ENCODE peak calls at places on chromosomes 11 and 22, in nine cellular contexts. A is transverse colon, G is cardiac muscle cell, W is small intestine, D is right lobe of liver, K is heart left ventricle, Y is thoracic aorta, C is coronary artery, N is right atrium auricular region. V is an unnamed sample.
A peak's percentile ranks its signal among the peaks of the same experiment; 100 is the strongest.

GRCh38 chr22:48665286-48666010 is 1162.2 kb downstream of the BRD1 start:
- DNase-seq in N (no peak), W (no peak), D (no peak), K (no peak), G (no peak), A (no peak), C (no peak), Y (no peak), V (no peak)

GRCh38 chr11:43410394-43410793 is 51.7 kb downstream of the TTC17 start:
- DNase-seq in D (no peak), G (no peak), W (peak; percentile 97), C (no peak), A (peak; percentile 29), N (no peak), K (no peak), Y (no peak), V (no peak)

GRCh38 chr11:134802116-134802515 is 390.1 kb upstream of the B3GAT1 start:
- DNase-seq in D (no peak), N (no peak), C (no peak), K (no peak), A (no peak), W (no peak), Y (no peak), G (no peak), V (no peak)

GRCh38 chr11:71191201-71191600 is 61.2 kb downstream of the SHANK2 start:
- DNase-seq in W (no peak), A (no peak), K (no peak), D (no peak), G (no peak), N (no peak), Y (no peak), C (no peak), V (no peak)

GRCh38 chr11:94885581-94885980 is 87.8 kb downstream of the CWC15 start:
- DNase-seq in Y (no peak), W (no peak), K (no peak), A (no peak), D (no peak), G (peak; percentile 19), C (no peak), N (no peak), V (no peak)

GRCh38 chr22:22139364-22139763 is 105.2 kb upstream of the VPREB1 start:
- DNase-seq in D (no peak), Y (no peak), G (no peak), K (no peak), W (no peak), C (no peak), A (no peak), N (no peak), V (no peak)

GRCh38 chr11:128726464-128727139 is 32.7 kb downstream of the FLI1 start:
- DNase-seq in N (peak; percentile 67), G (no peak), C (no peak), W (no peak), K (no peak), D (no peak), Y (no peak), A (peak; percentile 59), V (no peak)

GRCh38 chr11:6658647-6659046 is 3.0 kb upstream of the DCHS1 start:
- DNase-seq in K (no peak), A (no peak), D (no peak), Y (no peak), W (no peak), G (no peak), N (no peak), C (no peak), V (no peak)

GRCh38 chr22:43213066-43213465 is 26.1 kb upstream of the TTLL12 start:
- DNase-seq in K (no peak), D (no peak), C (no peak), G (peak; percentile 19), Y (no peak), A (no peak), W (no peak), N (no peak), V (no peak)

GRCh38 chr11:23423656-23424055 is 563.4 kb upstream of the CCDC179 start:
- DNase-seq in G (no peak), K (no peak), A (no peak), N (no peak), D (no peak), W (no peak), Y (no peak), C (no peak), V (no peak)

GRCh38 chr11:65279713-65280459 is 18.1 kb downstream of the POLA2 start:
- DNase-seq in N (peak; percentile 80), A (no peak), K (peak; percentile 87), Y (peak; percentile 56), W (peak; percentile 60), G (peak; percentile 92), C (peak; percentile 78), D (no peak), V (no peak)

GRCh38 chr11:113557926-113558325 is 82.7 kb upstream of the DRD2 start:
- DNase-seq in C (no peak), Y (no peak), N (no peak), A (no peak), D (no peak), G (no peak), W (no peak), K (no peak), V (no peak)

GRCh38 chr22:48898524-48899377 is 928.9 kb downstream of the BRD1 start:
- DNase-seq in A (no peak), Y (no peak), G (no peak), K (no peak), W (no peak), C (peak; percentile 55), D (no peak), N (peak; percentile 26), V (no peak)

GRCh38 chr11:44765676-44766075 is 38.9 kb downstream of the TSPAN18 start:
- DNase-seq in D (no peak), A (no peak), W (no peak), Y (no peak), N (no peak), C (no peak), K (no peak), G (no peak), V (no peak)
- H3K27ac ChIP-seq in D (no peak overlapping the region), A (peak overlapping the region; percentile 83), W (no peak overlapping the region), Y (peak overlapping the region; percentile 26), N (peak overlapping the region; percentile 83), C (peak overlapping the region; percentile 83), K (peak overlapping the region; percentile 96), G (peak overlapping the region; percentile 94), V (no peak overlapping the region)

GRCh38 chr11:12112150-12112520 is 1.7 kb downstream of the MICAL2 start:
- DNase-seq in C (no peak), W (no peak), N (no peak), G (no peak), D (no peak), K (no peak), A (no peak), Y (no peak), V (no peak)

GRCh38 chr11:12111482-12112149 is 1.2 kb downstream of the MICAL2 start:
- DNase-seq in N (no peak), C (no peak), A (no peak), K (no peak), G (no peak), D (no peak), Y (no peak), W (no peak), V (no peak)

GRCh38 chr11:12110201-12110713 is at the start of gene MICAL2:
- DNase-seq in K (peak; percentile 92), G (peak; percentile 93), N (peak; percentile 85), C (peak; percentile 93), A (peak; percentile 94), W (peak; percentile 94), Y (peak; percentile 60), D (peak; percentile 94), V (peak; percentile 94)

GRCh38 chr11:12109591-12110196 is 696 bp upstream of the MICAL2 start:
- DNase-seq in W (peak; percentile 56), D (no peak), A (no peak), C (no peak), K (no peak), G (no peak), N (no peak), Y (no peak), V (no peak)

DNA sequence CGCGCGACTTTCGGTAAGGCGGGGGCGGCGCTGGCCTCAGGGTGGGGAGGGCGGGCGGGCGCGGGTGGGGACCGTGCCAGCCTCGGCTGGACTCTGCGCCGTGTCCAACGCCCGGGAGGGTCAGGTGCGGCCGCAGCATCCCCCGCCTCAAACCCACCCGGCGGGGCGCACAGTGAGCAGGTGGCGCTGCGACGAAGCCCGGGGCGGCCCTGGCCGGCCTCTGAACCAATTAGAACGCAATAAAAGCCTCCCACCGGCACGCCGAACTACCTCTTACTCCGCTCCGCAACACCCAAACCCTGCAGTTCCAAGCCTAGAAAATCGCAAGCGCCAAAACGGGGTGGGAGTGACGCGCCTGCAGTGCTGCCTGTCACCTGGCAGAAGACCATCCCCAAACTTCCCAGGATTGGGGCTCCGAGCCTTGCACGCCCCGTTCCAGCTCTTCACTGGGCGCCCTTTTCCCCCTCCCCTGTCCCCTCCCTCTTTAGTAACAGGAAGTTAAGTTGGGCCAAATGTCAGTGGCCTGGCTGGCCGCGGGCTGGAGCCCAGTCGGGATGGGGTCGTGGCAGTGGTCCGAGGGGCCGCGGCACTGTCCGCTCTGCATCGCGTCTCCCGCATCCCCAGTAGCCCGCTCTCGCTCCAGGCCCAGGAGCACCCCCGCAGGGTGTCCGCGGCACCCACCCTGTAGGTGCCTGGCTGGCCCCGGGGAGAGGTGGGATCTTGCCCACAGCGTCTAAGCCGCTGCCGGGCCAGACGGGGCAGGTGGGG is 508 bp downstream of the MICAL2 start:
- DNase-seq in D (peak; percentile 58), K (peak; percentile 52), N (no peak), G (no peak), C (peak; percentile 84), Y (no peak), W (peak; percentile 46), A (peak; percentile 44), V (peak; percentile 25)
- H3K27ac ChIP-seq in D (peak overlapping the region; percentile 82), K (peak overlapping the region; percentile 84), N (peak overlapping the region; percentile 89), G (peak overlapping the region; percentile 81), C (peak overlapping the region; percentile 99), Y (peak overlapping the region; percentile 97), W (peak overlapping the region; percentile 75), A (peak overlapping the region; percentile 94), V (peak overlapping the region; percentile 46)

DNA sequence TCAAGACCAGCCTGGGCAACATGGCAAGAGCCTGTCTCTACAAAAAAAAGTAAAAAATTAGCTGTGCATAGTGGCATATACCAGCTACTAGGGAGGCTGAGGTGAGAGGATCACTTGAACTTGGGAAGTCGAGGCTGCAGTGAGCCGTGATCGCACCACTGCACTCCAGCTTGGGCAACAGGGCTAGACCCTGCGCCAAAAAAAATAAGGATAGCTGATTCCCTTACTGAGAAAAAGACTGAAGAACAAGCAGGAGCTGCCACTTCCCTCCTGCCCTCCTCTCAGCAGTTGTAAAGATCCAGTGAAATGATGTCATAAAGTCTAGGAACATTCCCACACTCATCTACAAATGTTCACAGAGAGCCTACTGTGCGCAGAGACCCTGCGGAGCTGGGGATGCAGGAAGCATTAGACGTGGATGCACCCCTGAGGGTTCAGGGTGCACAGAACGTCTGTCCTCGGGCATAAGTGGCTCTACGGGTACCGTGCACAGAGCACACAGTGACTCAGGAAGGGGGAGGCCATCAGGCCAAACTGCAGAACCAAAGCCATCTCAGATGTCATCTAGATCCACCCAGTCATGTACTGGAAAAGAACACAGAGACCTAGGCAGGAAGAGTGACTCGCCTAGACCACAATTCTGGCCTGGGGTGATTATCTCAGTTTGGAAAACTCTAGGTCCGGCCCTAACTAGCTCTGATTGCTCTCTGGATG is 11.7 kb downstream of the SEC14L2 start:
- DNase-seq in D (no peak), Y (no peak), A (no peak), G (no peak), C (no peak), N (no peak), K (no peak), W (no peak), V (no peak)
- H3K27ac ChIP-seq in D (no peak overlapping the region), Y (no peak overlapping the region), A (no peak overlapping the region), G (no peak overlapping the region), C (no peak overlapping the region), N (no peak overlapping the region), K (no peak overlapping the region), W (no peak overlapping the region), V (no peak overlapping the region)

GRCh38 chr22:31926086-31926485 is 18.2 kb upstream of the YWHAH start:
- DNase-seq in C (no peak), A (no peak), G (no peak), W (no peak), N (no peak), Y (no peak), K (no peak), D (no peak), V (no peak)
- H3K27ac ChIP-seq in C (no peak overlapping the region), A (no peak overlapping the region), G (no peak overlapping the region), W (no peak overlapping the region), N (no peak overlapping the region), Y (no peak overlapping the region), K (no peak overlapping the region), D (no peak overlapping the region), V (no peak overlapping the region)

V was measured in naive thymus-derived CD4-positive, alpha-beta T cell.